ENCODE peak calls at places on chromosomes 6 and 20, in seven cellular contexts. M, A, D, V, C, K and E are unnamed samples.

GRCh38 chr20:62818592-62819493 is 2.0 kb downstream of the COL9A3 start:
- DNase-seq in K (peak; percentile 31), A (no peak), C (no peak), M (no peak), D (no peak), V (no peak), E (no peak)

GRCh38 chr6:160170018-160170680 is 48.5 kb downstream of the SLC22A1 start:
- DNase-seq in C (no peak), V (no peak), M (no peak), K (no peak), D (no peak), A (no peak), E (no peak)

GRCh38 chr6:150503041-150503440 is 96.6 kb upstream of the PLEKHG1 start:
- DNase-seq in A (no peak), V (no peak), C (no peak), M (no peak), K (no peak), D (no peak), E (no peak)

GRCh38 chr6:42960243-42961019 is at the start of gene GNMT:
- DNase-seq in A (no peak), K (peak; percentile 26), C (no peak), M (no peak), V (peak; percentile 50), D (no peak), E (peak; percentile 18)

GRCh38 chr6:121319603-121320002 is 14.7 kb downstream of the TBC1D32 start:
- DNase-seq in C (no peak), K (no peak), D (no peak), V (no peak), M (no peak), A (no peak), E (no peak)

GRCh38 chr6:15755555-15755954 is 92.7 kb upstream of the DTNBP1 start:
- DNase-seq in C (no peak), D (no peak), K (peak; percentile 18), M (no peak), A (no peak), V (no peak), E (no peak)

GRCh38 chr6:158408552-158409130 is 96.4 kb downstream of the TULP4 start:
- DNase-seq in K (peak; percentile 82), M (no peak), V (no peak), A (peak; percentile 68), C (no peak), D (no peak), E (no peak)

GRCh38 chr6:40227735-40228134 is 293.5 kb upstream of the MOCS1 start:
- DNase-seq in K (no peak), M (no peak), D (no peak), C (no peak), V (no peak), A (no peak), E (no peak)

GRCh38 chr20:15236812-15237211 is 899.4 kb upstream of the FLRT3 start:
- DNase-seq in D (no peak), C (peak; percentile 4), M (no peak), V (peak; percentile 80), A (no peak), K (peak; percentile 67), E (no peak)

GRCh38 chr6:139251377-139252017 is 40.3 kb downstream of the TXLNB start:
- DNase-seq in M (no peak), D (no peak), A (no peak), C (no peak), V (no peak), K (no peak), E (no peak)

GRCh38 chr6:16249971-16250370 is 11.6 kb downstream of the GMPR start:
- DNase-seq in A (no peak), V (no peak), M (no peak), C (peak; percentile 92), K (no peak), D (no peak), E (no peak)

GRCh38 chr6:31614075-31614619 is 887 bp upstream of the AIF1 start:
- DNase-seq in C (no peak), D (no peak), M (no peak), V (no peak), A (no peak), K (no peak), E (no peak)

GRCh38 chr6:1820714-1821113 is 211.0 kb downstream of the FOXC1 start:
- DNase-seq in A (no peak), V (no peak), D (no peak), C (no peak), K (no peak), M (no peak), E (no peak)